ENCODE peak calls at places on chromosomes 13 and 19, in eight cellular contexts. One of them, this sample, is unnamed.

GRCh38 chr19:4284176-4284958 is 5.3 kb downstream of the SHD start:
- DNase-seq in Peyer's patch: peak; percentile 90
- DNase-seq in tibial nerve: no peak
- DNase-seq in body of pancreas: no peak
- DNase-seq in H54: peak; percentile 74
- DNase-seq in thyroid gland: no peak
- DNase-seq in esophagus muscularis mucosa: no peak
- DNase-seq in breast epithelium: no peak
- DNase-seq in this sample: no peak

GRCh38 chr19:47056416-47056815 is 8.0 kb upstream of the TMEM160 start:
- DNase-seq in breast epithelium: no peak
- DNase-seq in Peyer's patch: no peak
- DNase-seq in thyroid gland: peak; percentile 41
- DNase-seq in body of pancreas: no peak
- DNase-seq in esophagus muscularis mucosa: no peak
- DNase-seq in tibial nerve: no peak
- DNase-seq in H54: no peak
- DNase-seq in this sample: no peak

GRCh38 chr13:103694471-103694870 is 628.3 kb upstream of the SLC10A2 start:
- DNase-seq in esophagus muscularis mucosa: no peak
- DNase-seq in tibial nerve: no peak
- DNase-seq in Peyer's patch: no peak
- DNase-seq in thyroid gland: no peak
- DNase-seq in body of pancreas: peak; percentile 10
- DNase-seq in H54: no peak
- DNase-seq in breast epithelium: no peak
- DNase-seq in this sample: no peak

GRCh38 chr13:113428871-113429607 is 24.2 kb downstream of the ADPRHL1 start:
- DNase-seq in H54: no peak
- DNase-seq in body of pancreas: no peak
- DNase-seq in breast epithelium: no peak
- DNase-seq in Peyer's patch: no peak
- DNase-seq in tibial nerve: no peak
- DNase-seq in esophagus muscularis mucosa: no peak
- DNase-seq in thyroid gland: no peak
- DNase-seq in this sample: no peak

GRCh38 chr19:46924874-46925547 is 64.2 kb downstream of the ARHGAP35 start:
- DNase-seq in body of pancreas: peak; percentile 16
- DNase-seq in Peyer's patch: no peak
- DNase-seq in breast epithelium: no peak
- DNase-seq in tibial nerve: no peak
- DNase-seq in thyroid gland: peak; percentile 36
- DNase-seq in esophagus muscularis mucosa: no peak
- DNase-seq in H54: no peak
- DNase-seq in this sample: no peak

GRCh38 chr19:48511800-48512503 is at the start of gene LMTK3:
- DNase-seq in Peyer's patch: no peak
- DNase-seq in body of pancreas: peak; percentile 38
- DNase-seq in thyroid gland: no peak
- DNase-seq in H54: no peak
- DNase-seq in breast epithelium: no peak
- DNase-seq in esophagus muscularis mucosa: no peak
- DNase-seq in tibial nerve: no peak
- DNase-seq in this sample: no peak

GRCh38 chr19:33171916-33172359 is 22.2 kb upstream of the LRP3 start:
- DNase-seq in body of pancreas: no peak
- DNase-seq in Peyer's patch: no peak
- DNase-seq in breast epithelium: no peak
- DNase-seq in thyroid gland: no peak
- DNase-seq in tibial nerve: no peak
- DNase-seq in esophagus muscularis mucosa: no peak
- DNase-seq in H54: no peak
- DNase-seq in this sample: no peak

GRCh38 chr19:10625762-10626138 is 397 bp downstream of the SLC44A2 start:
- DNase-seq in body of pancreas: peak; percentile 19
- DNase-seq in breast epithelium: no peak
- DNase-seq in Peyer's patch: no peak
- DNase-seq in esophagus muscularis mucosa: no peak
- DNase-seq in H54: no peak
- DNase-seq in thyroid gland: peak; percentile 12
- DNase-seq in tibial nerve: no peak
- DNase-seq in this sample: no peak

GRCh38 chr13:50650936-50651638 is 192.4 kb downstream of the DLEU7 start:
- DNase-seq in breast epithelium: no peak
- DNase-seq in esophagus muscularis mucosa: peak; percentile 66
- DNase-seq in Peyer's patch: no peak
- DNase-seq in tibial nerve: no peak
- DNase-seq in thyroid gland: no peak
- DNase-seq in H54: no peak
- DNase-seq in body of pancreas: no peak
- DNase-seq in this sample: no peak

GRCh38 chr13:47798194-47798593 is 202.9 kb downstream of the SUCLA2 start:
- DNase-seq in body of pancreas: peak; percentile 16
- DNase-seq in H54: no peak
- DNase-seq in breast epithelium: no peak
- DNase-seq in thyroid gland: no peak
- DNase-seq in esophagus muscularis mucosa: no peak
- DNase-seq in tibial nerve: no peak
- DNase-seq in Peyer's patch: no peak
- DNase-seq in this sample: no peak

GRCh38 chr13:112976526-112976925 is 7.5 kb downstream of the MCF2L start:
- DNase-seq in tibial nerve: no peak
- DNase-seq in H54: no peak
- DNase-seq in esophagus muscularis mucosa: no peak
- DNase-seq in thyroid gland: no peak
- DNase-seq in breast epithelium: no peak
- DNase-seq in body of pancreas: no peak
- DNase-seq in Peyer's patch: no peak
- DNase-seq in this sample: no peak

GRCh38 chr13:39783051-39783450 is 127.6 kb downstream of the COG6 start:
- DNase-seq in Peyer's patch: no peak
- DNase-seq in breast epithelium: no peak
- DNase-seq in H54: no peak
- DNase-seq in esophagus muscularis mucosa: no peak
- DNase-seq in thyroid gland: no peak
- DNase-seq in tibial nerve: no peak
- DNase-seq in body of pancreas: no peak
- DNase-seq in this sample: no peak

DNA sequence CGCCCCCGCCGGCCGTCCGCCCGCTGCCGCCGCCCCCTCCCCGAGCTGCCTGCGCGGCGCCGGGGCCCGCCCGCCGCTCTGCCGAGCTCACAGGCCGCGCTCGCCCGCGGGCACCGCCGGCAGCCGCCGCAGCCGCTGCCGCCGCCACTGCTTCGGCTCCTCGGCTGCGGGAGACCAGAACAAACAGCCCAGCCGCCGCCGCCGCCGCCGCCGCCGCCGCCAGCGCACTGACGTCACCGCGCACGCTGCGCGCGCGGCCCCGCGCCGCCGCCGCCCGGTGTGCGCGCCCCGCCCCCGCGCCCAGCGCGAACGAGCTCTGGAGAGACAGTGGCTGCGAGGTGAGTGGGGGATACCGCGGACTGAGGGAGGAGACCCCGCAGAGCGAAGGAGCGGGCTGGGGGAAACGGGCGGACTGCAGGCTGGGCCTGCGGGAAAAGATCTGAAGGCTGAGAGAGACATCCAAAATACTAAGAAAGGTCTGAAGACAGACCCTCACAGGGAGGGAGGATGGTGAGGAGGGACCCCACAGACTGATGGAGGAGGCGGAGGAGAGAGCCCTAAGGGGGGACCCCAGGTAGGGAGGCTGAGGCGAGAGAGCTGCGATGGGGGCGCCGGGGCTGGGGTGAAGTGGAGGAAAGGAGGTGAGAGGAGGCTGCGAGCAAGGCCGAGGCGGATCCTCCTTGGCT is at the start of gene BRD4:
- DNase-seq in breast epithelium: peak; percentile 65
- DNase-seq in thyroid gland: peak; percentile 73
- DNase-seq in Peyer's patch: peak; percentile 86
- DNase-seq in body of pancreas: peak; percentile 71
- DNase-seq in tibial nerve: peak; percentile 51
- DNase-seq in H54: peak; percentile 78
- DNase-seq in esophagus muscularis mucosa: no peak
- DNase-seq in this sample: peak; percentile 81
- TF ChIP-seq POLR2A in breast epithelium: no peak
- TF ChIP-seq POLR2A in thyroid gland: peak; percentile 77
- TF ChIP-seq POLR2A in Peyer's patch: no peak
- TF ChIP-seq POLR2A in body of pancreas: no peak
- TF ChIP-seq POLR2A in tibial nerve: peak; percentile 74
- TF ChIP-seq POLR2A in H54: peak; percentile 58
- TF ChIP-seq POLR2A in esophagus muscularis mucosa: no peak
- TF ChIP-seq POLR2A in this sample: peak; percentile 13

GRCh38 chr19:7914598-7915045 is at the start of gene TGFBR3L:
- DNase-seq in Peyer's patch: no peak
- DNase-seq in body of pancreas: peak; percentile 25
- DNase-seq in H54: no peak
- DNase-seq in breast epithelium: no peak
- DNase-seq in tibial nerve: no peak
- DNase-seq in thyroid gland: no peak
- DNase-seq in esophagus muscularis mucosa: no peak
- DNase-seq in this sample: no peak

GRCh38 chr19:7916908-7917291 is 2.3 kb downstream of the TGFBR3L start:
- DNase-seq in tibial nerve: no peak
- DNase-seq in breast epithelium: no peak
- DNase-seq in H54: no peak
- DNase-seq in esophagus muscularis mucosa: no peak
- DNase-seq in thyroid gland: no peak
- DNase-seq in Peyer's patch: no peak
- DNase-seq in body of pancreas: no peak
- DNase-seq in this sample: peak; percentile 62

GRCh38 chr19:7914099-7914498 is 531 bp upstream of the TGFBR3L start:
- DNase-seq in esophagus muscularis mucosa: no peak
- DNase-seq in tibial nerve: no peak
- DNase-seq in thyroid gland: no peak
- DNase-seq in body of pancreas: no peak
- DNase-seq in Peyer's patch: no peak
- DNase-seq in H54: no peak
- DNase-seq in breast epithelium: no peak
- DNase-seq in this sample: no peak

GRCh38 chr19:7916137-7916907 is 1.7 kb downstream of the TGFBR3L start:
- DNase-seq in H54: no peak
- DNase-seq in body of pancreas: peak; percentile 38
- DNase-seq in thyroid gland: no peak
- DNase-seq in tibial nerve: no peak
- DNase-seq in esophagus muscularis mucosa: no peak
- DNase-seq in breast epithelium: no peak
- DNase-seq in Peyer's patch: peak; percentile 69
- DNase-seq in this sample: peak; percentile 80

DNA sequence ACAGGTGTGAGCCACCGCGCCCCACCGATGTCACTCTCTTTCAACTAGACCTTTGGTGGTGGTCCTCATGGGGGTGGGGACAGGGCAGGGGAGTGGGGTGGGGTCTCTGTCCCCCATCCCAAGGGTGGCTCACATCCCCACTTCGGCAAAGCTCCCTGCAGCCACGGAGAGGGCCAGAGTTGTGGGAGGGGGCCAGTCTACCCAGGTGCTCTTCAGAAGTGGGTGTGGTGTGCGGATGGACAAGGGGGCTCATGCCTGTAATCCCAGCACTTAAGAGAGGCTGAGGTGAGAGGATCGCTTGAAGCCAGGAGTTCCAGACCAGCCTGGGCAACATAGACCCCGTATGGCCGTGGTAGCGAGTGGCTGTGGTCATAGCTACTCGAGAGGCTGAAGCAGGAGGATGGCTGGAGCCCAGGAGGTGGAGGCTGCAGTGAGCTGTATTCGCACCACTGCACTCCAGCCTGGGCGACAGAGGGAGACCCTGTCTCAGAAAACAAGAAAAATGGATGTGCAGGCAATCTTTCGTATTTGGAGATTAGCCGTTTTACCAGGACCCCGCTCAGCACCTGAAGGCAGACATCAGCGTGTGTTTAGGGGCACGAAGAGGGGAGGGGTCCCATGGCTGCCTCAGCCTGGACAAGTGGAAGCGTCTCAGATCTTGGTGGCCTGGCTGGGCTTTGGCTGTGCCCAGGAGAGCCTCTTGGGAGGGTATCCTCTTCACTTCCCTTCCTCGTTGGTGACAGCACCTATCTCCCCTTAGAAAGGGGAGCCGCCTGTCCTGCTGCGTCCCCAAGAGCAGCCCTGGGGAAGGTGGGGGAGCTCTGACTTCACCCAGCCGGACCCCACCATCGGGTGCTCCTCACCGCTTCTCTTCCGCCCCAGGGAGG is 863 bp downstream of the TGFBR3L start:
- DNase-seq in esophagus muscularis mucosa: no peak
- DNase-seq in H54: no peak
- DNase-seq in body of pancreas: peak; percentile 10
- DNase-seq in Peyer's patch: no peak
- DNase-seq in thyroid gland: no peak
- DNase-seq in breast epithelium: no peak
- DNase-seq in tibial nerve: no peak
- DNase-seq in this sample: no peak
- TF ChIP-seq POLR2A in esophagus muscularis mucosa: no peak
- TF ChIP-seq POLR2A in H54: no peak
- TF ChIP-seq POLR2A in body of pancreas: no peak
- TF ChIP-seq POLR2A in Peyer's patch: no peak
- TF ChIP-seq POLR2A in thyroid gland: no peak
- TF ChIP-seq POLR2A in breast epithelium: no peak
- TF ChIP-seq POLR2A in tibial nerve: no peak
- TF ChIP-seq POLR2A in this sample: no peak

GRCh38 chr19:29943615-29944014 is 1.6 kb downstream of the URI1 start:
- DNase-seq in body of pancreas: no peak
- DNase-seq in thyroid gland: no peak
- DNase-seq in Peyer's patch: no peak
- DNase-seq in breast epithelium: no peak
- DNase-seq in H54: no peak
- DNase-seq in tibial nerve: no peak
- DNase-seq in esophagus muscularis mucosa: no peak
- DNase-seq in this sample: peak; percentile 12

GRCh38 chr19:29942404-29943261 is 594 bp downstream of the URI1 start:
- DNase-seq in body of pancreas: peak; percentile 60
- DNase-seq in esophagus muscularis mucosa: no peak
- DNase-seq in tibial nerve: no peak
- DNase-seq in H54: peak; percentile 74
- DNase-seq in Peyer's patch: peak; percentile 84
- DNase-seq in breast epithelium: no peak
- DNase-seq in thyroid gland: peak; percentile 65
- DNase-seq in this sample: peak; percentile 80

GRCh38 chr19:29940971-29941585 is 961 bp upstream of the URI1 start:
- DNase-seq in tibial nerve: no peak
- DNase-seq in breast epithelium: no peak
- DNase-seq in H54: no peak
- DNase-seq in Peyer's patch: no peak
- DNase-seq in esophagus muscularis mucosa: no peak
- DNase-seq in thyroid gland: no peak
- DNase-seq in body of pancreas: no peak
- DNase-seq in this sample: no peak

GRCh38 chr19:29939628-29940027 is 2.4 kb upstream of the URI1 start:
- DNase-seq in tibial nerve: no peak
- DNase-seq in thyroid gland: no peak
- DNase-seq in breast epithelium: no peak
- DNase-seq in body of pancreas: no peak
- DNase-seq in esophagus muscularis mucosa: no peak
- DNase-seq in H54: no peak
- DNase-seq in Peyer's patch: no peak
- DNase-seq in this sample: no peak

GRCh38 chr19:29941828-29942403 is at the start of gene URI1:
- DNase-seq in H54: peak; percentile 93
- DNase-seq in tibial nerve: peak; percentile 86
- DNase-seq in body of pancreas: peak; percentile 92
- DNase-seq in Peyer's patch: peak; percentile 96
- DNase-seq in breast epithelium: peak; percentile 92
- DNase-seq in thyroid gland: peak; percentile 89
- DNase-seq in esophagus muscularis mucosa: peak; percentile 95
- DNase-seq in this sample: peak; percentile 95
- TF ChIP-seq POLR2A in H54: peak; percentile 93
- TF ChIP-seq POLR2A in tibial nerve: peak; percentile 66
- TF ChIP-seq POLR2A in body of pancreas: no peak
- TF ChIP-seq POLR2A in Peyer's patch: no peak
- TF ChIP-seq POLR2A in breast epithelium: no peak
- TF ChIP-seq POLR2A in thyroid gland: peak; percentile 72
- TF ChIP-seq POLR2A in esophagus muscularis mucosa: no peak
- TF ChIP-seq POLR2A in this sample: peak; percentile 42

GRCh38 chr19:16111909-16112752 is 442 bp downstream of the RAB8A start:
- DNase-seq in breast epithelium: no peak
- DNase-seq in tibial nerve: no peak
- DNase-seq in body of pancreas: no peak
- DNase-seq in Peyer's patch: no peak
- DNase-seq in H54: no peak
- DNase-seq in esophagus muscularis mucosa: no peak
- DNase-seq in thyroid gland: no peak
- DNase-seq in this sample: peak; percentile 41
- TF ChIP-seq POLR2A in breast epithelium: peak; percentile 31
- TF ChIP-seq POLR2A in tibial nerve: peak; percentile 74
- TF ChIP-seq POLR2A in body of pancreas: peak; percentile 43
- TF ChIP-seq POLR2A in Peyer's patch: peak; percentile 88
- TF ChIP-seq POLR2A in H54: no peak
- TF ChIP-seq POLR2A in esophagus muscularis mucosa: no peak
- TF ChIP-seq POLR2A in thyroid gland: no peak
- TF ChIP-seq POLR2A in this sample: no peak

This sample was measured in erythroblast.